ENCODE peak calls at places on chromosomes 12 and 14, in eight cellular contexts. I, E, Z, M, Q, B, N and J are unnamed samples.

GRCh38 chr14:102215071-102215470 is 75.4 kb downstream of the WDR20 start:
- DNase-seq in N (no peak), E (no peak), I (no peak), Z (no peak), Q (no peak), B (no peak), M (no peak), J (no peak)

GRCh38 chr14:77403798-77404197 is 19.5 kb downstream of the NOXRED1 start:
- DNase-seq in B (no peak), E (no peak), Z (no peak), N (no peak), Q (no peak), I (no peak), M (no peak), J (no peak)

GRCh38 chr12:5244513-5244972 is 187.4 kb upstream of the NTF3 start:
- DNase-seq in E (no peak), B (no peak), N (no peak), Q (no peak), I (no peak), M (no peak), Z (no peak), J (no peak)

GRCh38 chr12:132561784-132562156 is 48.6 kb downstream of the LRCOL1 start:
- DNase-seq in B (peak; percentile 68), I (no peak), M (no peak), N (no peak), Z (peak; percentile 54), E (no peak), Q (no peak), J (no peak)

GRCh38 chr14:28751467-28752058 is 15.0 kb upstream of the FOXG1 start:
- DNase-seq in Q (peak; percentile 77), N (no peak), B (peak; percentile 70), I (no peak), M (peak; percentile 34), Z (peak; percentile 68), E (no peak), J (no peak)

GRCh38 chr12:117043598-117043901 is 55.7 kb downstream of the TESC start:
- DNase-seq in I (no peak), E (no peak), N (no peak), Z (no peak), B (no peak), Q (no peak), M (no peak), J (no peak)

GRCh38 chr14:85214471-85214870 is 315.5 kb upstream of the FLRT2 start:
- DNase-seq in I (no peak), E (no peak), Z (peak; percentile 8), Q (no peak), B (no peak), N (no peak), M (no peak), J (no peak)

GRCh38 chr14:76805245-76805644 is 7.4 kb downstream of the ANGEL1 start:
- DNase-seq in B (no peak), Q (no peak), M (no peak), Z (no peak), I (no peak), N (no peak), E (no peak), J (no peak)

GRCh38 chr12:29702972-29703371 is 80.8 kb downstream of the TMTC1 start:
- DNase-seq in I (no peak), B (no peak), M (no peak), Q (no peak), E (no peak), N (no peak), Z (no peak), J (no peak)

GRCh38 chr12:119828300-119828699 is 48.8 kb downstream of the CIT start:
- DNase-seq in N (no peak), Z (no peak), B (no peak), Q (no peak), E (no peak), M (no peak), I (no peak), J (no peak)

GRCh38 chr12:55838361-55838760 is 4.4 kb downstream of the MMP19 start:
- DNase-seq in M (no peak), N (no peak), E (no peak), Z (no peak), Q (no peak), I (no peak), B (no peak), J (no peak)

GRCh38 chr12:41151789-41152188 is 36.3 kb upstream of the PDZRN4 start:
- DNase-seq in E (no peak), Q (no peak), B (no peak), N (no peak), I (no peak), M (no peak), Z (peak; percentile 76), J (no peak)

GRCh38 chr14:28886940-28887339 is 120.4 kb downstream of the FOXG1 start:
- DNase-seq in E (no peak), N (no peak), Q (no peak), I (no peak), M (no peak), B (no peak), Z (no peak), J (no peak)

GRCh38 chr12:20525064-20525610 is 156.8 kb downstream of the PDE3A start:
- DNase-seq in Q (no peak), M (no peak), N (no peak), B (no peak), I (no peak), Z (peak; percentile 49), E (no peak), J (no peak)

GRCh38 chr12:110577717-110578521 is 5.2 kb downstream of the PPTC7 start:
- DNase-seq in M (peak; percentile 89), Z (peak; percentile 48), N (no peak), B (peak; percentile 17), E (no peak), I (no peak), Q (no peak), J (peak; percentile 72)

GRCh38 chr12:43338848-43339526 is 213.0 kb downstream of the ADAMTS20 start:
- DNase-seq in M (peak; percentile 54), I (no peak), Q (peak; percentile 68), B (peak; percentile 11), N (peak; percentile 35), Z (peak; percentile 24), E (no peak), J (no peak)

GRCh38 chr12:2294651-2295475 is 242.1 kb downstream of the CACNA1C start:
- DNase-seq in B (no peak), Q (no peak), Z (no peak), E (no peak), M (no peak), I (no peak), N (no peak), J (no peak)

GRCh38 chr12:124497658-124498057 is 69.8 kb downstream of the NCOR2 start:
- DNase-seq in I (peak; percentile 82), Q (no peak), B (no peak), N (no peak), Z (no peak), E (no peak), M (no peak), J (no peak)

GRCh38 chr12:94099191-94099983 is 49.0 kb upstream of the PLXNC1 start:
- DNase-seq in Q (peak; percentile 3), N (no peak), B (no peak), M (no peak), Z (no peak), E (no peak), I (peak; percentile 25), J (no peak)

GRCh38 chr14:20469890-20470858 is 968 bp downstream of the PNP start:
- DNase-seq in Z (peak; percentile 71), N (no peak), E (no peak), B (peak; percentile 68), Q (no peak), I (peak; percentile 18), M (peak; percentile 68), J (peak; percentile 67)

GRCh38 chr14:99258341-99258781 is 13.6 kb downstream of the BCL11B start:
- DNase-seq in Q (no peak), B (no peak), N (no peak), M (no peak), E (no peak), Z (no peak), I (no peak), J (no peak)

GRCh38 chr12:26919216-26919555 is 18.6 kb downstream of the INTS13 start:
- DNase-seq in I (no peak), M (no peak), Q (no peak), E (no peak), Z (no peak), B (no peak), N (no peak), J (no peak)

GRCh38 chr12:39392154-39392925 is 50.6 kb downstream of the KIF21A start:
- DNase-seq in I (no peak), M (no peak), N (no peak), Z (no peak), E (no peak), B (no peak), Q (no peak), J (no peak)